ENCODE peak calls at places on chromosomes 6 and 20, in six cellular contexts. K is upper lobe of right lung, R is stomach, I is cardiac muscle cell, J is brain microvascular endothelial cell, D is tibial nerve. N is an unnamed sample.

GRCh38 chr20:47989957-47990356 is 204.7 kb upstream of the SULF2 start:
- DNase-seq in D (no peak), K (no peak), I (no peak), J (no peak), R (no peak), N (no peak)

GRCh38 chr20:38615283-38615682 is 13.7 kb downstream of the ARHGAP40 start:
- DNase-seq in K (no peak), D (no peak), R (no peak), I (no peak), J (no peak), N (no peak)

GRCh38 chr6:81785340-81785739 is 32.9 kb upstream of the TENT5A start:
- DNase-seq in D (no peak), J (no peak), I (no peak), R (no peak), K (no peak), N (no peak)

GRCh38 chr6:159435701-159436100 is 257.3 kb downstream of the SOD2 start:
- DNase-seq in K (no peak), D (no peak), J (no peak), R (no peak), I (no peak), N (no peak)

GRCh38 chr6:165967768-165968408 is 199.8 kb downstream of the TBXT start:
- DNase-seq in R (no peak), J (no peak), I (no peak), K (no peak), D (no peak), N (no peak)

GRCh38 chr20:1764136-1765033 is 106.8 kb upstream of the SIRPG start:
- DNase-seq in K (peak; percentile 84), J (peak; percentile 80), I (peak; percentile 78), R (peak; percentile 71), D (peak; percentile 65), N (peak; percentile 30)

GRCh38 chr20:63618291-63618980 is 8.5 kb downstream of the GMEB2 start:
- DNase-seq in R (no peak), J (no peak), K (no peak), D (no peak), I (no peak), N (no peak)

GRCh38 chr6:73774311-73774766 is 78.3 kb downstream of the CD109 start:
- DNase-seq in R (no peak), J (peak; percentile 99), K (no peak), D (peak; percentile 17), I (peak; percentile 2), N (no peak)

GRCh38 chr20:34877002-34877264 is 521 bp downstream of the ACSS2 start:
- DNase-seq in I (no peak), R (no peak), K (no peak), J (no peak), D (no peak), N (no peak)

GRCh38 chr6:10719386-10720228 is 3.3 kb upstream of the TMEM14C start:
- DNase-seq in R (no peak), I (no peak), D (no peak), K (peak; percentile 64), J (peak; percentile 14), N (no peak)

GRCh38 chr6:12060780-12061619 is 48.9 kb downstream of the HIVEP1 start:
- DNase-seq in I (no peak), R (peak; percentile 64), J (peak; percentile 56), K (peak; percentile 77), D (no peak), N (peak; percentile 81)

GRCh38 chr20:41956316-41957050 is 338.3 kb upstream of the CHD6 start:
- DNase-seq in I (peak; percentile 37), R (no peak), K (no peak), J (no peak), D (no peak), N (no peak)

GRCh38 chr6:158010591-158011477 is 29.2 kb downstream of the SYNJ2 start:
- DNase-seq in K (peak; percentile 38), J (no peak), R (no peak), D (no peak), I (no peak), N (no peak)

GRCh38 chr6:139364302-139364981 is 10.0 kb downstream of the CITED2 start:
- DNase-seq in J (no peak), I (peak; percentile 67), K (no peak), D (no peak), R (no peak), N (peak; percentile 6)

GRCh38 chr6:70673054-70673453 is 5.4 kb downstream of the SMAP1 start:
- DNase-seq in I (peak; percentile 45), R (no peak), J (no peak), D (no peak), K (no peak), N (no peak)

GRCh38 chr6:93388070-93388469 is 31.3 kb downstream of the EPHA7 start:
- DNase-seq in I (no peak), R (no peak), J (no peak), D (no peak), K (no peak), N (no peak)

GRCh38 chr20:36279776-36280175 is 26.4 kb upstream of the DLGAP4 start:
- DNase-seq in D (no peak), I (no peak), K (peak; percentile 20), R (no peak), J (no peak), N (no peak)

GRCh38 chr6:44472250-44472945 is 84.9 kb downstream of the CDC5L start:
- DNase-seq in J (no peak), R (no peak), D (no peak), I (no peak), K (no peak), N (no peak)

GRCh38 chr6:130252527-130253237 is 29.9 kb upstream of the SAMD3 start:
- DNase-seq in J (no peak), R (no peak), K (no peak), I (no peak), D (no peak), N (no peak)

GRCh38 chr20:63033635-63034510 is 27.1 kb upstream of the BHLHE23 start:
- DNase-seq in K (peak; percentile 31), R (no peak), D (no peak), J (no peak), I (no peak), N (no peak)

GRCh38 chr6:136920858-136921520 is 1.1 kb upstream of the SLC35D3 start:
- DNase-seq in J (no peak), K (peak; percentile 68), R (no peak), D (no peak), I (peak; percentile 10), N (peak; percentile 13)

GRCh38 chr6:44126320-44127149 is 717 bp downstream of the MRPL14 start:
- DNase-seq in R (peak; percentile 41), J (peak; percentile 86), I (peak; percentile 77), K (peak; percentile 77), D (no peak), N (peak; percentile 60)

GRCh38 chr6:108966236-108966635 is 118.0 kb downstream of the ARMC2 start:
- DNase-seq in J (no peak), K (no peak), R (no peak), I (no peak), D (no peak), N (no peak)

DNA sequence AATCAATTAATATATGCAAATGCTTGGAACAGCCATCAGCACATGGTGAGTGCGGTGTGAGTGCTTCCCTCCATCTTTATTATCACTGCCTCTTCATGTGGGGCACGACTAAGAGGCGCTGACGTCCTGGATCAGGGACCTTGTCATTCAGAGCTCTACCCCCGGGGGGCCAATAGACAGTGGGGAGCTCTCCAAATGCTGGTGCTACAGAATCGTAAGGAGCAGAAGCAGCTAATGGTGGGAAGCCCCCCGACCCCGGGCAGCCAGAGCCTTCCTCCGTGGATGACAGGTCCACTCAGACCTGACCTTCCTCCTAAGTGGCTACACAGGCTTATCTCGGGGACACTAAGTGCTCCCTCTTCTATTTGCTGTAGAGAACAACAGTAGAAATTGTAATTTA is 257.5 kb upstream of the PMEPA1 start:
- DNase-seq in K (no peak), R (no peak), J (no peak), I (peak; percentile 61), D (no peak), N (no peak)
- H3K27me3 ChIP-seq in K (peaks cover 4% of the 10 kb centered on the region), R (no peaks in the 10 kb centered on the region), J (no peaks in the 10 kb centered on the region), I (peaks cover 81% of the 10 kb centered on the region), D (no peaks in the 10 kb centered on the region), N (no peaks in the 10 kb centered on the region)

DNA sequence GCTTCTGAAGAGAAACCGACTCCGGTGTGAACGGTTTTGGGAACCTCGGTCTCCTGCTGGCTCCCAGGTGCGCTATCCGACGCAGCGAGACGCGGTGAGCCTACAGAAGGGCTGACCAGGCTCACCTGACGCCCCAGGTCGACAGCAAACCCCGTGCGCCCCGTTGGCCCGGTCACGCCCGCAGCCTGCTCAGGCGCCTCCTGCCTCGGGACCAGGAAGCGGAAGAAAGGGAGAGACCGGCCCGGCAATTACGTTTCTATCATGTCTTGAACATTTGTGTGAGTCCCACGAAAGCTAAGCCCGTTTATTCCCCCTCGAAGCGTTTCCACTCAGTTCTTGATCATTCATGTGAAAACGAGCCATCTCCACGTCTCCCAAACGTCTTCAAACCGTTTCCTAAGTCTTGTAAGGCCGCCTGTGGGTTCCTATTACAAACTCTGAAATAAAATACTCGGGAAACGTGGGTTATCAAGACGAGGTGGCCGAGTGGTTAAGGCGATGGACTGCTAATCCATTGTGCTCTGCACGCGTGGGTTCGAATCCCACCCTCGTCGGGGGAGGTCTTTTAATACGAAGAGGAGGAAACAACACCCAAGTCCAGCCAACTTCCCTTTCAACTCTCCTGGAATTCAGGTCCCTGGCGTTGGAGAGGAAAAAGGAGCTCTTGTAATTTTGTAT is 150.5 kb upstream of the PRSS16 start:
- DNase-seq in I (peak; percentile 26), J (peak; percentile 90), D (no peak), K (peak; percentile 78), R (peak; percentile 39), N (peak; percentile 65)
- H3K4me3 ChIP-seq in I (peak overlapping the region; percentile 21), J (peak overlapping the region; percentile 83), D (peak overlapping the region; percentile 49), K (peak overlapping the region; percentile 50), R (peak overlapping the region; percentile 46), N (no peak overlapping the region)

DNA sequence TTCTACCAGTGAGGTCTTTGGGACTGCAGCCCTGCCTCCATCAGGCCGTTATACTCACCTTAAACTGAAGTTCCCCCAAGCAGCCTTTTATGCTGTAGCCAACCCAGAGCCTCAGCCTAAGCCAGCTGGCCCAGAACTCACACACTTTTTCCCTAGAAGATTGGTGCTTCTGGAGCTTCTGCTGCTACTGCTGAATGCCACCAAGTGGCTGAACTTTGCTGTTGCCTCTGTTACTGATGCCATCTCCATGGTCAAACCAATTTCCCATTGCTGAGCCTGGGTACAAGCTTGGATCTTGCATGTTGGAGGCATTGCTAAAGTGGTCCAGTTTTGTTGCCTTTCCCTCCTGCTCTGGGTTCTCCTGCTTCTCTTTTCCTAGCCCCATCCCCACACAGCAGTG is 15.0 kb upstream of the TBX18 start:
- DNase-seq in K (no peak), I (no peak), J (no peak), D (no peak), R (no peak), N (no peak)
- TF ChIP-seq CTCF in K (no peak), I (no peak), J (peak; percentile 51), D (no peak), R (no peak), N (no peak)

DNA sequence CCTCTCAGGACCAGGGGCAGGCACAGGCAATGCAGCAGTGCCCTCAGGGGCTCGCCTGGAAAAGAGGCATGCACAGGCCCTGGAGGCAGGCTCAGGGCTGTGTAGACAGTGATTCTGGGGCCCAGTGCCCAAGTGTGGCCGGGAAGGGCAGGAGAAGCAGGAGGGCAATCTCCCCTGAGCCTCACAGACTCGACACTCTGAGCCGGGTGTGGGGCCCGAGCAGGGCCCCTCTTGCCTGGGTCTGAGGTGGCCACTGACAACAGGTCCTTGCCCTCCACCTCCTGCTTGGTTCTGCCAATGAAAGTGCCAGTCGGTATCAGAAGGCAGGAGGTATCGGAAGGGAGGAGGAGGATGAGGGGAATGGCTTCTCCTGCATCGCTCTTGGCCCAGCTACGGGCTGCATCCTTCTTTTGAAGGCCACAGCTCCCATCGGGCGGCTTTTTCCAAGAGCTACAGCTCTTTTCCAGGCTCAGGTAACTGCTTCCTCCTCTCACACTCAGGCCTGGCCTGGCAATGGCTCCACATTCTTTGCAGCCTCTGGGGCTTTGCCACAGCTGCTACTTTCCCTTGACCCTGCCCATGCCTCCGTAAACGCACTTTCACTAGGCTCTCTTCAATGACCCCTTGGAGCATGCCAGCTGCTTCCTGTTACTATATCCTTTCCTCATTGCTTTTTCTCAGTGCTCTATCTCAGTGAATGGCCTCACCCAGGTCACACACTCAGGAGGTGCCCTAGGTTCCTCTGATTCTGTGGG is 24.5 kb downstream of the GABRR2 start:
- DNase-seq in R (no peak), D (no peak), K (peak; percentile 36), J (no peak), I (no peak), N (no peak)
- H3K27me3 ChIP-seq in R (no peaks in the 10 kb centered on the region), D (no peaks in the 10 kb centered on the region), K (no peaks in the 10 kb centered on the region), J (peaks cover 17% of the 10 kb centered on the region), I (no peaks in the 10 kb centered on the region), N (no peaks in the 10 kb centered on the region)

N was measured in GM06990.